ENCODE peak calls at places on chromosomes 11 and 22, in four cellular contexts. F, L, M and S are unnamed samples.

GRCh38 chr11:102268083-102268984 is 49.0 kb upstream of the BIRC3 start:
- DNase-seq in F (peak), L (peak), M (peak), S (peak)

GRCh38 chr22:46054878-46055158 is 77.9 kb upstream of the WNT7B start:
- DNase-seq in F (no peak), L (no peak), M (no peak), S (no peak)

GRCh38 chr11:125105921-125106320 is 5.5 kb downstream of the TMEM218 start:
- DNase-seq in F (no peak), L (no peak), M (no peak), S (no peak)

GRCh38 chr22:44328762-44329161 is 16.0 kb upstream of the SHISAL1 start:
- DNase-seq in F (no peak), L (no peak), M (no peak), S (no peak)

GRCh38 chr11:65796726-65797601 is 10.1 kb downstream of the OVOL1 start:
- DNase-seq in F (no peak), L (no peak), M (no peak), S (no peak)

GRCh38 chr11:73313652-73314051 is 5.6 kb downstream of the ARHGEF17 start:
- DNase-seq in F (no peak), L (no peak), M (no peak), S (no peak)

GRCh38 chr22:50731811-50732624 is 6.0 kb upstream of the ACR start:
- DNase-seq in F (peak), L (peak), M (no peak), S (peak)

GRCh38 chr11:26704249-26704648 is 17.6 kb downstream of the SLC5A12 start:
- DNase-seq in F (no peak), L (no peak), M (no peak), S (no peak)

GRCh38 chr11:115581871-115582639 is 77.8 kb upstream of the CADM1 start:
- DNase-seq in F (no peak), L (no peak), M (no peak), S (peak)

GRCh38 chr22:48579035-48579914 is 1248.4 kb downstream of the BRD1 start:
- DNase-seq in F (peak), L (no peak), M (no peak), S (no peak)

GRCh38 chr22:24460418-24461089 is 33.2 kb downstream of the ADORA2A start:
- DNase-seq in F (peak), L (no peak), M (peak), S (no peak)

GRCh38 chr11:9858822-9859221 is 194.9 kb downstream of the SWAP70 start:
- DNase-seq in F (peak), L (no peak), M (no peak), S (peak)

GRCh38 chr11:63511349-63511748 is 5.5 kb downstream of the LGALS12 start:
- DNase-seq in F (no peak), L (no peak), M (no peak), S (no peak)

GRCh38 chr11:84817998-84818397 is 809.1 kb downstream of the DLG2 start:
- DNase-seq in F (no peak), L (no peak), M (no peak), S (no peak)

GRCh38 chr22:32587449-32587848 is 112.8 kb downstream of the FBXO7 start:
- DNase-seq in F (no peak), L (no peak), M (no peak), S (no peak)

GRCh38 chr11:17405232-17406005 is 17.0 kb upstream of the KCNJ11 start:
- DNase-seq in F (peak), L (no peak), M (no peak), S (no peak)

GRCh38 chr11:78080818-78081495 is 1.3 kb upstream of the NDUFC2 start:
- DNase-seq in F (peak), L (no peak), M (no peak), S (no peak)

GRCh38 chr11:3808846-3809623 is 675 bp downstream of the PGAP2 start:
- DNase-seq in F (peak), L (peak), M (peak), S (peak)

GRCh38 chr22:45496451-45496941 is 6.2 kb upstream of the FBLN1 start:
- DNase-seq in F (peak), L (no peak), M (no peak), S (no peak)

GRCh38 chr22:42313804-42314581 is 43.5 kb upstream of the TCF20 start:
- DNase-seq in F (peak), L (peak), M (no peak), S (peak)

GRCh38 chr11:58285483-58286040 is 17.5 kb upstream of the OR10W1 start:
- DNase-seq in F (no peak), L (no peak), M (no peak), S (no peak)

GRCh38 chr11:12418019-12418611 is 40.7 kb downstream of the PARVA start:
- DNase-seq in F (no peak), L (no peak), M (no peak), S (no peak)

GRCh38 chr22:42330953-42331525 is 60.6 kb upstream of the TCF20 start:
- DNase-seq in F (no peak), L (no peak), M (no peak), S (peak)

GRCh38 chr11:6598555-6598954 is 4.9 kb downstream of the RRP8 start:
- DNase-seq in F (peak), L (no peak), M (no peak), S (no peak)

GRCh38 chr11:2300936-2301630 is 635 bp downstream of the C11orf21 start:
- DNase-seq in F (no peak), L (no peak), M (no peak), S (no peak)

GRCh38 chr11:13384837-13385417 is 78.1 kb downstream of the BTBD10 start:
- DNase-seq in F (peak), L (peak), M (peak), S (peak)

GRCh38 chr11:83459802-83460201 is 173.6 kb upstream of the CCDC90B start:
- DNase-seq in F (no peak), L (no peak), M (no peak), S (no peak)

GRCh38 chr11:94424662-94425061 is 23.4 kb upstream of the GPR83 start:
- DNase-seq in F (no peak), L (no peak), M (no peak), S (no peak)

GRCh38 chr22:35480143-35480542 is 60.5 kb upstream of the RASD2 start:
- DNase-seq in F (no peak), L (no peak), M (no peak), S (no peak)

GRCh38 chr11:110971110-110971509 is 258.9 kb upstream of the ARHGAP20 start:
- DNase-seq in F (no peak), L (no peak), M (no peak), S (no peak)
- TF ChIP-seq SP1 in F (no peak), L (no peak), M (no peak), S (no peak)

DNA sequence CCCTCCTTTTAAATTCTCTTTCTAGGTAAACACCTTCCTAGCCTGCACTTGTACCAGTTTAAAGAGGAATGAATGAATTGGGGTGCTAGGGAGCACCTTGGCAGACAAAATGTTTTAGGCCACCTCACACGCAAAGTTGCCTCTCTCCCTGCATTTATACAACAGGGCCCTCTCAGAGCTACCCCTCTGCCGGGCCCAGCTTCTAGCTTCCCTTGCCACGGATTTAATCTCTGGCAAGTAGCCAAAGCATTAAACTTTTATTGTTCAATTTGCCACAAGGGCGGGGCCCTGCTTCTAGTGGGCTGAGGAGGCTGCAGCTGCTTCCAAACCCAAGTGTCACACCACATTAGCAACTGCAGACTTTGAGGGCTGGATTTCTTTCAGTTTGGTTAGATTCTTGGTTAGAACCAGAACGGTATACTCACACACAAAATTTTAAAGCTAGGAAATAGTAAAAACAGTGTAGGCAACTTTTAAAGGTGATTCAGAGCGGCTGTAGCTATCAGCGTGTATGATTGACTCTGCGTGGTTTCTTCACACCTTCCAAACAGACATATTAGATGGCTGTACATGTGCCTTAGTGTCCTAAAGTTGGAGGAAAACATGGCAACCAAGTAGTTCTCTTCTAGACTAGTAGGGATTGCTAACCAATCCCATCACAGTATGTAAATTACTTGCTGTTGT is 6.5 kb downstream of the KREMEN1 start:
- DNase-seq in F (no peak), L (peak), M (no peak), S (peak)
- TF ChIP-seq TARDBP in F (no peak), L (no peak), M (no peak), S (no peak)

GRCh38 chr11:34501500-34501899 is 12.1 kb downstream of the ELF5 start:
- DNase-seq in F (peak), L (no peak), M (no peak), S (no peak)
- TF ChIP-seq FOXM1 in F (no peak), L (no peak), M (no peak), S (no peak)

GRCh38 chr11:68012843-68013610 is 2.9 kb downstream of the ALDH3B1 start:
- DNase-seq in F (peak), L (no peak), M (no peak), S (no peak)
- TF ChIP-seq SP1 in F (no peak), L (no peak), M (no peak), S (no peak)

GRCh38 chr11:16177688-16178087 is 178.7 kb downstream of the SOX6 start:
- DNase-seq in F (no peak), L (no peak), M (no peak), S (no peak)

GRCh38 chr11:16170448-16170847 is 185.9 kb downstream of the SOX6 start:
- DNase-seq in F (no peak), L (no peak), M (no peak), S (no peak)

GRCh38 chr11:16169946-16170345 is 186.4 kb downstream of the SOX6 start:
- DNase-seq in F (no peak), L (no peak), M (no peak), S (no peak)

GRCh38 chr11:16171882-16172281 is 184.5 kb downstream of the SOX6 start:
- DNase-seq in F (no peak), L (no peak), M (no peak), S (no peak)

DNA sequence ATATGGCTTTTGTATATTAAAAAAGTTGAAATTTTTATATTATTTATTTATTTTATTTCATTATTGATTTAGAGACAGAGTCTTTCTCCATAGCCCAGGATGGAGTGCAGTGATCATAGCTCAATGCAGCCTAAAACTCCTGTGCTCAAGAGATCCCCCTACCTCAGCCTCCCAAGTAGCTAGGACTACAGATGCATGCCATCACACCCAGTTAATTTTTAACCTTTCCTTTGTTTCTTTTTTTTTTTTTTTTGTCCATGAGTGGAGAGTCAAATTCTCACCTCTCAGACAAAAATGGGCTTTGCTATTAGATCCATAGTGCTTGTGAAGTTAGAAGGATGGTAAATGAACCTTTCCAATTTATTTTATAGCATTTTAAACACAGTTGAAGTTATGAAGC is 182.5 kb downstream of the SOX6 start:
- DNase-seq in F (peak), L (no peak), M (no peak), S (no peak)
- TF ChIP-seq TARDBP in F (no peak), L (no peak), M (no peak), S (no peak)

DNA sequence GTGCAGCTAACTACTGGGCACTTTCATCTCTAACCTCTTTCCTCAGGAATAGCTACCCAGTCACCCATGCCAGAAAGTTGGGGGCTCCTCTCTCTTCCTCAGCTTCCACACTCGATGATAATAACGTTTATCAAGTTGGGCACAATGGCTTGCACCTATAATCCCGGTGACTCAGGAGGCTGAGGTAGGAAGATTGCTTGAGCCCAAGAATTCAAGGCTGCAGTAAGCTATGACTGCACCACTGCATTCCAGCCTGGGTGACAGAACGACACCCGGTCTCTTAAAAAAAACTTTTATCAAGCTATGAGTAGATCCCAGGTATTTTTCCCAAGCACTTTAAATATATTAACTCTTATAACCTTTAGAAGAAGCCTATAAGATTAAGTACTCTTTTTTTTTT is 2.0 kb downstream of the SF3A1 start:
- DNase-seq in F (no peak), L (no peak), M (no peak), S (no peak)
- TF ChIP-seq FOXM1 in F (no peak), L (no peak), M (no peak), S (no peak)

DNA sequence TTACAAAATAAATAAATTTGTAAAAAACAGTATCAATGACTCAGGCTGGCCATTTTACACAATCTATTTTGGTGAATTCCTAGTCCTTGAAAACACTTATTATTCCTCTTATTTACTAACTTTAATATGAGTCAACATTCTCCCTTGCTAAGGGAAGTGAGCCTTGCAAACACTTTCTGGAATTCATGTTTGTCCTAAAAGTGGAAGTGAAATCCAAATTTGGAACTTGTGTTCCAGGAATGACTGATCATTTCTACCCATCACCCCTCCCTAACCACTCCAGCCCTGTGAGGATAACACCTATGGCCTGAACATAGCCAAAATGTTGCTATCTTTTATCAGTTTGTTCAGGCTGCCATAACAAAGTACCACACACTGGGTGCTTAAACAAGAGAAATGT is 83.1 kb downstream of the OR5AK2 start:
- DNase-seq in F (no peak), L (no peak), M (no peak), S (no peak)
- TF ChIP-seq SP1 in F (no peak), L (no peak), M (no peak), S (no peak)

DNA sequence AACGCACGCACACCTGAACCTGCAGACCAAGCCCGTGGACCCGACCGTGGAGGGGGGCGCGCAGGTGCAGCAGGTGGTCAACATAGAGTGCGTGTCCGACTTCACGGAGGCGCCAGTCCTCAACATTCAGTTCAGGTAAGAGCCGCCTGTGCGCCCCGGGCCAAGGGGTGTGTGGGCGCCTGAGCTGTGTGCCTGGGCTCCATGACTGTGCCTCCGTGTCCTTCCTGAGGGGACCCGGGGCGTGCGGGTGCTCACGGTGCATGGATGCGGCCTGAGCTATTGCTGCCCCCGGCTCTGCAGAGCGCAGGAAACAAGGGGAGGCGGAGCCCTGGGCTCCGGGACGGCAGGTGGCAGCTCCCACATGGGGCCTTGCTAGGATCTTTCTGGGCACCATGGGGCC is 28.5 kb downstream of the MUC6 start:
- DNase-seq in F (no peak), L (no peak), M (no peak), S (no peak)
- TF ChIP-seq TARDBP in F (no peak), L (no peak), M (no peak), S (no peak)